ENCODE peak calls at places on chromosomes 2 and 18, in six cellular contexts. One of them, this sample, is unnamed.

GRCh38 chr2:218223046-218223445 is 6.1 kb downstream of the ARPC2 start:
- DNase-seq in CMK: no peak
- DNase-seq in transverse colon: no peak
- DNase-seq in caudate nucleus: no peak
- DNase-seq in epithelial cell of proximal tubule: no peak
- DNase-seq in OCI-LY7: no peak
- DNase-seq in this sample: no peak

GRCh38 chr2:122414911-122415310 is 659.5 kb downstream of the TSN start:
- DNase-seq in epithelial cell of proximal tubule: no peak
- DNase-seq in OCI-LY7: no peak
- DNase-seq in caudate nucleus: no peak
- DNase-seq in transverse colon: no peak
- DNase-seq in CMK: no peak
- DNase-seq in this sample: no peak

GRCh38 chr2:207491086-207491485 is 38.7 kb upstream of the CREB1 start:
- DNase-seq in CMK: no peak
- DNase-seq in OCI-LY7: no peak
- DNase-seq in transverse colon: no peak
- DNase-seq in epithelial cell of proximal tubule: no peak
- DNase-seq in caudate nucleus: no peak
- DNase-seq in this sample: no peak

GRCh38 chr2:11009866-11010265 is 98.1 kb downstream of the KCNF1 start:
- DNase-seq in epithelial cell of proximal tubule: no peak
- DNase-seq in transverse colon: no peak
- DNase-seq in OCI-LY7: no peak
- DNase-seq in caudate nucleus: no peak
- DNase-seq in CMK: no peak
- DNase-seq in this sample: no peak

GRCh38 chr18:24514439-24514838 is 54.0 kb downstream of the HRH4 start:
- DNase-seq in CMK: peak; percentile 35
- DNase-seq in caudate nucleus: no peak
- DNase-seq in transverse colon: no peak
- DNase-seq in OCI-LY7: peak; percentile 60
- DNase-seq in epithelial cell of proximal tubule: peak; percentile 40
- DNase-seq in this sample: no peak

GRCh38 chr2:105383456-105383855 is 15.4 kb downstream of the FHL2 start:
- DNase-seq in transverse colon: no peak
- DNase-seq in caudate nucleus: no peak
- DNase-seq in CMK: no peak
- DNase-seq in OCI-LY7: no peak
- DNase-seq in epithelial cell of proximal tubule: no peak
- DNase-seq in this sample: no peak

GRCh38 chr2:20168048-20168726 is 56.7 kb downstream of the SDC1 start:
- DNase-seq in CMK: no peak
- DNase-seq in epithelial cell of proximal tubule: no peak
- DNase-seq in transverse colon: peak; percentile 67
- DNase-seq in OCI-LY7: no peak
- DNase-seq in caudate nucleus: no peak
- DNase-seq in this sample: no peak

GRCh38 chr2:175154670-175155082 is 13.3 kb downstream of the ATF2 start:
- DNase-seq in epithelial cell of proximal tubule: no peak
- DNase-seq in transverse colon: no peak
- DNase-seq in OCI-LY7: no peak
- DNase-seq in CMK: no peak
- DNase-seq in caudate nucleus: no peak
- DNase-seq in this sample: peak; percentile 23

GRCh38 chr2:198134287-198134955 is 330.0 kb downstream of the PLCL1 start:
- DNase-seq in caudate nucleus: no peak
- DNase-seq in transverse colon: no peak
- DNase-seq in epithelial cell of proximal tubule: no peak
- DNase-seq in OCI-LY7: no peak
- DNase-seq in CMK: no peak
- DNase-seq in this sample: no peak

GRCh38 chr2:231563378-231563961 is 29.2 kb upstream of the TEX44 start:
- DNase-seq in OCI-LY7: peak; percentile 68
- DNase-seq in CMK: no peak
- DNase-seq in epithelial cell of proximal tubule: no peak
- DNase-seq in transverse colon: peak; percentile 38
- DNase-seq in caudate nucleus: peak; percentile 41
- DNase-seq in this sample: peak; percentile 22

GRCh38 chr2:128411431-128411830 is 92.8 kb upstream of the HS6ST1 start:
- DNase-seq in CMK: no peak
- DNase-seq in OCI-LY7: no peak
- DNase-seq in caudate nucleus: no peak
- DNase-seq in epithelial cell of proximal tubule: no peak
- DNase-seq in transverse colon: no peak
- DNase-seq in this sample: no peak

GRCh38 chr2:121505005-121505404 is 25.7 kb upstream of the RNU4ATAC start:
- DNase-seq in epithelial cell of proximal tubule: peak; percentile 83
- DNase-seq in caudate nucleus: no peak
- DNase-seq in OCI-LY7: no peak
- DNase-seq in transverse colon: no peak
- DNase-seq in CMK: no peak
- DNase-seq in this sample: no peak

GRCh38 chr2:109350526-109350925 is 221.5 kb downstream of the SH3RF3 start:
- DNase-seq in epithelial cell of proximal tubule: no peak
- DNase-seq in OCI-LY7: no peak
- DNase-seq in caudate nucleus: no peak
- DNase-seq in CMK: no peak
- DNase-seq in transverse colon: no peak
- DNase-seq in this sample: no peak

GRCh38 chr2:68936889-68937288 is 15.8 kb downstream of the GKN2 start:
- DNase-seq in OCI-LY7: no peak
- DNase-seq in caudate nucleus: no peak
- DNase-seq in transverse colon: no peak
- DNase-seq in epithelial cell of proximal tubule: no peak
- DNase-seq in CMK: no peak
- DNase-seq in this sample: no peak

GRCh38 chr2:85259101-85259590 is 68.6 kb downstream of the TGOLN2 start:
- DNase-seq in CMK: no peak
- DNase-seq in caudate nucleus: no peak
- DNase-seq in OCI-LY7: no peak
- DNase-seq in epithelial cell of proximal tubule: no peak
- DNase-seq in transverse colon: no peak
- DNase-seq in this sample: peak; percentile 69

GRCh38 chr2:70463581-70463980 is 90.0 kb downstream of the TGFA start:
- DNase-seq in transverse colon: no peak
- DNase-seq in epithelial cell of proximal tubule: no peak
- DNase-seq in OCI-LY7: no peak
- DNase-seq in caudate nucleus: no peak
- DNase-seq in CMK: no peak
- DNase-seq in this sample: no peak

GRCh38 chr2:158495175-158495574 is 38.4 kb downstream of the PKP4 start:
- DNase-seq in caudate nucleus: no peak
- DNase-seq in OCI-LY7: no peak
- DNase-seq in transverse colon: no peak
- DNase-seq in epithelial cell of proximal tubule: no peak
- DNase-seq in CMK: no peak
- DNase-seq in this sample: peak; percentile 31